ENCODE peak calls at places on chromosomes 16 and 17, in nine cellular contexts. H, E, V, F, O, Q, G, C and D are unnamed samples.

GRCh38 chr16:80788016-80788415 is 16.4 kb downstream of the CDYL2 start:
- DNase-seq in Q (no peak), G (no peak), C (no peak), F (no peak), E (no peak), O (no peak), V (no peak), H (no peak), D (no peak)

GRCh38 chr17:35449371-35449931 is 885 bp upstream of the SLFN13 start:
- DNase-seq in Q (no peak), F (no peak), G (no peak), H (no peak), C (no peak), V (no peak), O (peak; percentile 21), E (no peak), D (peak; percentile 86)

GRCh38 chr17:59202320-59202719 is 7.5 kb upstream of the SMG8 start:
- DNase-seq in E (no peak), F (no peak), C (no peak), V (no peak), G (no peak), O (no peak), H (no peak), Q (no peak), D (no peak)

GRCh38 chr17:18129041-18129502 is 20.5 kb downstream of the MYO15A start:
- DNase-seq in E (peak; percentile 60), H (no peak), F (peak; percentile 32), V (peak; percentile 73), C (no peak), Q (no peak), G (peak; percentile 72), O (no peak), D (no peak)

GRCh38 chr16:84741351-84741791 is 41.6 kb downstream of the USP10 start:
- DNase-seq in F (no peak), Q (no peak), G (no peak), V (no peak), E (no peak), H (no peak), C (no peak), O (no peak), D (no peak)

GRCh38 chr16:65059421-65059980 is 62.4 kb downstream of the CDH11 start:
- DNase-seq in O (no peak), E (no peak), F (no peak), V (peak; percentile 80), Q (no peak), C (no peak), G (no peak), H (no peak), D (no peak)

GRCh38 chr16:424033-424622 is 1.3 kb upstream of the RAB11FIP3 start:
- DNase-seq in Q (peak; percentile 30), V (peak; percentile 78), F (peak; percentile 91), C (no peak), O (peak; percentile 78), G (peak; percentile 64), E (peak; percentile 80), H (peak; percentile 88), D (no peak)

GRCh38 chr17:32806646-32807045 is 70.3 kb downstream of the MYO1D start:
- DNase-seq in C (no peak), Q (no peak), V (no peak), G (peak; percentile 45), F (no peak), O (no peak), H (no peak), E (no peak), D (no peak)

GRCh38 chr16:58393138-58393504 is 850 bp downstream of the GINS3 start:
- DNase-seq in V (no peak), E (no peak), C (no peak), F (no peak), Q (peak; percentile 15), O (no peak), H (no peak), G (no peak), D (no peak)

GRCh38 chr17:20280832-20281231 is 186.5 kb downstream of the LGALS9B start:
- DNase-seq in E (no peak), V (no peak), G (no peak), H (no peak), F (no peak), O (no peak), Q (no peak), C (no peak), D (no peak)

GRCh38 chr17:51435171-51435552 is 174.8 kb downstream of the UTP18 start:
- DNase-seq in O (no peak), Q (no peak), H (no peak), F (no peak), C (no peak), V (no peak), G (no peak), E (no peak), D (no peak)

GRCh38 chr17:74598346-74599022 is 6.4 kb upstream of the CD300LD start:
- DNase-seq in F (no peak), G (no peak), Q (no peak), H (no peak), V (no peak), O (no peak), E (no peak), C (no peak), D (peak; percentile 51)

GRCh38 chr17:81328489-81328888 is 33.4 kb upstream of the SLC38A10 start:
- DNase-seq in C (no peak), H (no peak), V (no peak), Q (no peak), O (no peak), F (no peak), E (no peak), G (no peak), D (no peak)

GRCh38 chr17:51612692-51613091 is 352.3 kb downstream of the UTP18 start:
- DNase-seq in Q (no peak), G (no peak), C (no peak), H (no peak), V (no peak), F (no peak), E (no peak), O (no peak), D (no peak)

GRCh38 chr17:72790194-72790593 is 302.3 kb downstream of the SLC39A11 start:
- DNase-seq in G (no peak), F (no peak), H (no peak), C (no peak), V (no peak), O (no peak), E (no peak), Q (no peak), D (no peak)

GRCh38 chr17:935485-935884 is 44.1 kb downstream of the NXN start:
- DNase-seq in O (no peak), C (no peak), G (no peak), H (no peak), F (no peak), V (no peak), E (no peak), Q (peak; percentile 80), D (no peak)

GRCh38 chr17:9837551-9838471 is 12.1 kb downstream of the GLP2R start:
- DNase-seq in G (peak; percentile 98), C (no peak), E (peak; percentile 32), F (peak; percentile 42), Q (no peak), V (peak; percentile 79), H (peak; percentile 51), O (peak; percentile 32), D (no peak)

GRCh38 chr17:9843152-9844010 is 17.7 kb downstream of the GLP2R start:
- DNase-seq in G (peak; percentile 79), H (no peak), V (no peak), C (no peak), E (no peak), O (no peak), Q (no peak), F (no peak), D (no peak)

GRCh38 chr17:9842057-9842758 is 16.5 kb downstream of the GLP2R start:
- DNase-seq in V (peak; percentile 74), H (peak; percentile 43), O (peak; percentile 44), G (peak; percentile 92), E (peak; percentile 26), Q (peak; percentile 13), C (no peak), F (peak; percentile 23), D (no peak)

GRCh38 chr17:9844153-9844552 is 18.4 kb downstream of the GLP2R start:
- DNase-seq in H (no peak), O (no peak), E (no peak), F (no peak), V (no peak), Q (no peak), C (no peak), G (no peak), D (no peak)

GRCh38 chr17:9839433-9839832 is 13.7 kb downstream of the GLP2R start:
- DNase-seq in G (peak; percentile 84), O (no peak), V (no peak), F (no peak), E (no peak), H (no peak), Q (no peak), C (no peak), D (no peak)
- TF ChIP-seq POLR2A in G (no peak), O (no peak), V (no peak), F (no peak), E (no peak), H (no peak), Q (no peak), C (no peak), D (no peak)

DNA sequence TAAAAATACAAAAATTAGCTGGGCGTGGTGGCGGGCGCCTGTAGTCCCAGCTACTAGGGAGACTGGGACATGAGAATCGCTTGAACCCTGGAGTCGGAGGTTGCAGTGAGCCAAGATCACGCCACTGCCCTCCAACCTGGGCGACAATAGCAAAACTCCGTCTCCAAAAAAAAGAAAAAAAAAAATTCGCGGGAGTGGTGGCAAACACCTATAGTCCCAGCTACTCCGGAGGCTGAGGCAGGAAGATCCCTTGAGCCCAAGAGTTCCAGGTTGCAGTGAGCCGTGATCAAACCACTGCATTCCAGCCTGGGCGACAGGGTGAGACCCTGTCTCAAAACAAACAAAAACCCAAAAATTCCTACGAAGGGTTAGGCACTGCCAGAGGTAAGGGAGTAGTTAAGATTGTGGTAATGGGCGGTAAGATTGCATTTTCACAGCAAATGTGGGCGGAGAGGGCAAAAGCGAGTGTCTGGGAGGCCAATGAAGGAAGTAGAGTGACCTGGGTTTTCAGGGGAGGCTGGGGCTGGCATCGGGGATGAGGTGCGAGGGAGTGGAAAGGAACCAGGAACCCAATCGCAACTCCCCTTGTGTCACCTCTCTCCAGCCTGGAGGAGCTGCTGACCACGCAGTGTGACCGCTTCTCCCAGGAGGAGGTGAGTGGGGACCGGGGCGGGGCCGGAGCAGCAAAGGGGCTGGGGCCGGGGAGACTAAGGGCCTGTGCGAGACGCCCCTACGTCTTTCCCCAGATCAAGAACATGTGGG is 2.6 kb downstream of the MYL11 start:
- DNase-seq in H (no peak), V (no peak), E (no peak), G (no peak), C (no peak), O (no peak), F (no peak), Q (no peak), D (no peak)
- TF ChIP-seq POLR2A in H (no peak), V (no peak), E (no peak), G (peak; percentile 52), C (no peak), O (no peak), F (no peak), Q (no peak), D (no peak)

GRCh38 chr17:29613371-29613837 is 9.3 kb downstream of the CORO6 start:
- DNase-seq in H (peak; percentile 96), Q (peak; percentile 77), G (peak; percentile 93), V (peak; percentile 96), E (peak; percentile 88), O (peak; percentile 95), F (peak; percentile 94), C (peak; percentile 76), D (peak; percentile 97)
- TF ChIP-seq POLR2A in H (peak; percentile 51), Q (no peak), G (peak; percentile 24), V (no peak), E (no peak), O (no peak), F (no peak), C (no peak), D (no peak)

GRCh38 chr17:8223356-8224063 is 13.1 kb upstream of the AURKB start:
- DNase-seq in V (peak; percentile 56), H (peak; percentile 59), F (peak; percentile 67), G (peak; percentile 81), Q (peak; percentile 79), C (no peak), O (peak; percentile 68), E (peak; percentile 68), D (peak; percentile 93)
- TF ChIP-seq POLR2A in V (no peak), H (no peak), F (no peak), G (peak; percentile 4), Q (peak; percentile 58), C (no peak), O (no peak), E (no peak), D (no peak)